ENCODE peak calls at places on chromosomes 16 and 17, in nine cellular contexts. R is tibial nerve, I is neural progenitor cell, K is keratinocyte, W is A549, F is heart left ventricle, Z is iPS DF 6.9, A is left ventricle myocardium inferior, B is GM23338. E is an unnamed sample. For H3K4me1, the result is how much of the 10 kb centered on the place peaks cover.

GRCh38 chr16:18852647-18853046 is 51.3 kb upstream of the ARL6IP1 start:
- DNase-seq in A (no peak), K (no peak), I (no peak), Z (no peak), R (no peak), B (no peak), F (no peak), W (no peak), E (no peak)

GRCh38 chr17:337866-338265 is 14.7 kb downstream of the RPH3AL start:
- DNase-seq in W (no peak), F (no peak), B (no peak), R (no peak), K (no peak), I (no peak), Z (no peak), A (no peak), E (no peak)

GRCh38 chr16:23838485-23839142 is 2.8 kb downstream of the PRKCB start:
- DNase-seq in A (no peak), Z (no peak), K (no peak), B (no peak), I (no peak), W (no peak), R (no peak), F (no peak), E (no peak)

GRCh38 chr16:81905277-81905676 is 106.0 kb downstream of the SDR42E1 start:
- DNase-seq in I (no peak), A (no peak), F (no peak), K (no peak), Z (no peak), W (no peak), R (no peak), B (peak), E (no peak)

GRCh38 chr16:13039526-13039925 is 138.1 kb downstream of the SHISA9 start:
- DNase-seq in A (no peak), K (no peak), W (no peak), B (no peak), F (no peak), R (no peak), I (no peak), Z (no peak), E (no peak)

GRCh38 chr17:6442775-6443174 is 1.5 kb upstream of the PIMREG start:
- DNase-seq in F (no peak), A (no peak), R (no peak), W (no peak), K (no peak), B (no peak), I (no peak), Z (no peak), E (no peak)

GRCh38 chr17:47707056-47707791 is 13.3 kb downstream of the TBKBP1 start:
- DNase-seq in Z (no peak), A (no peak), I (no peak), W (no peak), F (peak), B (no peak), R (no peak), K (no peak), E (no peak)

GRCh38 chr17:42843358-42843934 is 934 bp upstream of the AOC2 start:
- DNase-seq in B (peak), R (peak), I (peak), K (no peak), F (no peak), A (no peak), Z (no peak), W (peak), E (no peak)

GRCh38 chr16:15949210-15950166 is at the start of gene ABCC1:
- DNase-seq in R (no peak), B (peak), I (peak), W (peak), K (no peak), A (peak), Z (no peak), F (peak), E (peak)

GRCh38 chr17:48486557-48486956 is 44.3 kb downstream of the HOXB1 start:
- DNase-seq in W (peak), F (no peak), Z (no peak), B (no peak), R (no peak), K (peak), I (peak), A (no peak), E (peak)

GRCh38 chr16:528111-529011 is 849 bp downstream of the CAPN15 start:
- DNase-seq in K (no peak), F (no peak), I (peak), A (no peak), R (no peak), Z (no peak), B (peak), W (peak), E (no peak)

GRCh38 chr17:47785538-47786123 is 36.0 kb downstream of the OSBPL7 start:
- DNase-seq in R (no peak), I (peak), Z (no peak), W (no peak), B (peak), F (no peak), A (no peak), K (no peak), E (no peak)

GRCh38 chr16:85750021-85750826 is 672 bp downstream of the C16orf74 start:
- DNase-seq in W (no peak), B (peak), K (no peak), I (peak), A (peak), Z (no peak), R (no peak), F (peak), E (no peak)

GRCh38 chr16:35480361-35480760 is 2020.9 kb downstream of the TP53TG3F start:
- DNase-seq in F (no peak), I (no peak), A (no peak), B (no peak), K (no peak), Z (no peak), R (no peak), W (no peak), E (no peak)

GRCh38 chr17:68048996-68049395 is 13.5 kb downstream of the KPNA2 start:
- DNase-seq in F (no peak), R (no peak), W (peak), K (no peak), A (no peak), B (peak), Z (no peak), I (peak), E (no peak)

GRCh38 chr17:50533720-50534148 is 1.2 kb downstream of the EPN3 start:
- DNase-seq in R (peak), F (peak), B (peak), I (no peak), Z (no peak), K (no peak), W (no peak), A (peak), E (peak)

GRCh38 chr17:31457391-31458234 is 66.1 kb downstream of the RAB11FIP4 start:
- DNase-seq in A (no peak), I (no peak), Z (no peak), B (no peak), R (no peak), W (no peak), K (no peak), F (no peak), E (peak)

GRCh38 chr17:6701719-6702118 is 11.4 kb downstream of the SLC13A5 start:
- DNase-seq in K (no peak), A (no peak), Z (no peak), B (peak), R (no peak), F (no peak), W (peak), I (peak), E (no peak)

GRCh38 chr16:49674255-49674980 is 181.5 kb downstream of the ZNF423 start:
- DNase-seq in A (no peak), I (no peak), K (no peak), R (no peak), F (no peak), Z (no peak), W (peak), B (no peak), E (no peak)

GRCh38 chr17:9175700-9176467 is 154.6 kb downstream of the NTN1 start:
- DNase-seq in Z (no peak), R (no peak), A (no peak), B (no peak), K (no peak), W (no peak), F (no peak), I (no peak), E (no peak)

GRCh38 chr16:78303946-78304345 is 204.5 kb downstream of the WWOX start:
- DNase-seq in B (no peak), F (no peak), K (no peak), W (no peak), I (no peak), R (peak), Z (no peak), A (no peak), E (no peak)

GRCh38 chr17:71870546-71870862 is 250.3 kb upstream of the SOX9 start:
- DNase-seq in I (peak), A (no peak), Z (no peak), K (no peak), W (no peak), F (no peak), R (no peak), B (no peak), E (no peak)

GRCh38 chr16:74570412-74571301 is 36.3 kb downstream of the GLG1 start:
- DNase-seq in Z (no peak), B (no peak), R (no peak), W (no peak), K (no peak), F (no peak), I (no peak), A (no peak), E (no peak)

GRCh38 chr16:19284207-19284606 is 1.3 kb upstream of the CLEC19A start:
- DNase-seq in K (peak), W (peak), B (no peak), A (no peak), F (peak), Z (no peak), I (no peak), R (no peak), E (peak)

GRCh38 chr16:73083271-73083670 is 35.3 kb upstream of the ZFHX3 start:
- DNase-seq in W (no peak), Z (no peak), A (no peak), K (no peak), B (no peak), R (no peak), F (no peak), I (no peak), E (no peak)

GRCh38 chr16:75121949-75122568 is 5.5 kb upstream of the LDHD start:
- DNase-seq in A (no peak), W (no peak), R (no peak), Z (no peak), F (no peak), K (no peak), B (no peak), I (no peak), E (no peak)

GRCh38 chr17:65729207-65729606 is 167.8 kb upstream of the AXIN2 start:
- DNase-seq in B (no peak), W (no peak), R (no peak), K (no peak), F (no peak), A (no peak), Z (no peak), I (no peak), E (no peak)

GRCh38 chr17:39209317-39210092 is 9.4 kb downstream of the RPL19 start:
- DNase-seq in K (no peak), F (peak), B (peak), Z (no peak), A (peak), W (no peak), R (peak), I (peak), E (peak)

GRCh38 chr17:4354862-4355514 is 11.5 kb downstream of the UBE2G1 start:
- DNase-seq in F (no peak), Z (no peak), W (no peak), I (no peak), R (no peak), B (no peak), A (no peak), K (no peak), E (no peak)

GRCh38 chr17:69175812-69176517 is 34.3 kb upstream of the ABCA6 start:
- DNase-seq in Z (no peak), W (peak), I (no peak), R (no peak), F (no peak), B (no peak), A (no peak), K (peak), E (no peak)

GRCh38 chr16:15906439-15906838 is 18.0 kb upstream of the CEP20 start:
- DNase-seq in R (no peak), I (no peak), K (no peak), Z (no peak), F (no peak), A (no peak), B (no peak), W (no peak), E (no peak)

GRCh38 chr17:59505610-59506276 is 59.7 kb upstream of the DHX40 start:
- DNase-seq in W (no peak), R (no peak), Z (no peak), A (no peak), I (no peak), K (no peak), B (peak), F (no peak), E (no peak)

GRCh38 chr17:7703584-7704574 is 1.1 kb upstream of the EFNB3 start:
- DNase-seq in I (peak), B (peak), Z (no peak), K (no peak), W (peak), R (no peak), A (no peak), F (no peak), E (no peak)

GRCh38 chr17:82865274-82865673 is 25.5 kb upstream of the ZNF750 start:
- DNase-seq in W (no peak), Z (no peak), A (no peak), K (no peak), F (peak), R (no peak), I (no peak), B (no peak), E (no peak)

GRCh38 chr17:16922386-16923096 is 49.4 kb downstream of the TNFRSF13B start:
- DNase-seq in W (peak), I (no peak), F (no peak), K (no peak), Z (no peak), A (no peak), R (no peak), B (no peak), E (no peak)

GRCh38 chr17:19460695-19461094 is 49.7 kb downstream of the RNF112 start:
- DNase-seq in Z (no peak), W (no peak), K (no peak), R (no peak), F (no peak), I (no peak), A (no peak), B (peak), E (no peak)

GRCh38 chr17:1414001-1414574 is 14.1 kb upstream of the YWHAE start:
- DNase-seq in B (no peak), Z (no peak), F (no peak), I (no peak), W (no peak), A (no peak), K (no peak), R (no peak), E (no peak)

GRCh38 chr17:66275651-66276050 is 26.8 kb upstream of the PRKCA start:
- DNase-seq in W (peak), I (no peak), B (no peak), K (peak), R (no peak), A (no peak), F (no peak), Z (no peak), E (no peak)

DNA sequence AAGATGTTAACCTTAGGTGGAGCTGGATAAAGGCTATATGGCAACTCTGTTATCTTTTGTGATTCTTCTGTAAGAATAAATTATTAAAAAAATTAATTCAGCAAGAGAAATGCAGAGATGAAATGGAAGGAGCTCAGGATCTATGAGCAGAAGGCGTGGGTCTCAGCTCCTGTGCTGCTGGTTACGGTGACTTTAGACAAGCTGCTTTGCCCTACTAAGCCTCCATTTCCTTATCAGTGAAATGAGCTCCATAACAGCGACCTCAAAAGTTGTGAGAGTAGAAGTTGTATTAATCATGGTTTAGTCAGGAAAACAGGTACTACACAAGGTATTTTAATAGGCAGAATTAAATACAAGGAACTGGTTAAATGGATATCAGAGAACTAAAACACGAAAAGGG is 48.2 kb upstream of the FOXJ1 start:
- DNase-seq in W (no peak), I (no peak), K (no peak), A (no peak), Z (no peak), R (no peak), F (no peak), B (no peak), E (no peak)
- H3K4me1 ChIP-seq in W (under half), I (under half), K (under half), A (under half), Z (under half), R (under half), F (under half), B (under half), E (under half)

DNA sequence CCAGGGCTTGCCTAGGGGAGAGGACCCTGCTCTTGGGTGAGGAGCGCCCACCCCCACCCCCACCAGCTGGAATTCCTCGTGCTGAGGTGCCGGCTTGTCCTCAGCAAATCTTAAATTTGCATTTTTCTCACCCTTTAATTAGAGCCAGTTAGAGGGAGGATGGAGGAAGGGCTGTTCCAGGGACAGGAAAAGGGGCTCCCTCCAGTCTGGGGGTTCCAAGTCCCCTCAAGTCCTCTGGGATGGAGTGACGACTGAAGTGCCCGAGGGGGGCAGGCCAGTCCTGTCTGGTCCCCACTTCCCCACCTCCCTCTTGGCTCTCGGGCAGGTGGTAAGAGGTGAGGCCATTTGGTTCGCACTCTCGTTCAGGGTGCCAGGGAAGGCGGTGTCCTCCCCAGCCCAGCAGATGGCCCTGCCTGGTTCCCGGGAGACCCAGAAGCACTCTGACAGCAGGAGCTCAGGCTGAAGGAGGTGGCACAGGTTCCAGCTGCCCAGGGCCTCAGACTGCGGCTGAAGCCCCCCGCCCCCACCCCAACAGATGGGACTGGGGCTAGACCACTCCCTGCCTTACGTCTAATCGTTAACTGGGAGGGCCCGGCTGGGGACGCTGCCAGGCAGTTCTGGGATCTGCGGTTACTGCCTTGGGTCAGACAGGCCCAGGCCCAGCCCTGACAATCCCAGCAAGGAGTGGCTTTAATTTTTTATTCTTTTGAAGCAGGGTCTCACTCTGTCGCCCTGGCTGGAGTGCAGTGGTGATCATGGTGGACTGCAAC is 2.2 kb downstream of the RAB26 start:
- DNase-seq in F (no peak), Z (no peak), K (no peak), B (peak), W (peak), I (peak), R (no peak), A (no peak), E (no peak)
- H3K4me3 ChIP-seq in F (no peak), Z (no peak), K (no peak), B (peak), W (peak), I (peak), R (no peak), A (no peak), E (no peak)

DNA sequence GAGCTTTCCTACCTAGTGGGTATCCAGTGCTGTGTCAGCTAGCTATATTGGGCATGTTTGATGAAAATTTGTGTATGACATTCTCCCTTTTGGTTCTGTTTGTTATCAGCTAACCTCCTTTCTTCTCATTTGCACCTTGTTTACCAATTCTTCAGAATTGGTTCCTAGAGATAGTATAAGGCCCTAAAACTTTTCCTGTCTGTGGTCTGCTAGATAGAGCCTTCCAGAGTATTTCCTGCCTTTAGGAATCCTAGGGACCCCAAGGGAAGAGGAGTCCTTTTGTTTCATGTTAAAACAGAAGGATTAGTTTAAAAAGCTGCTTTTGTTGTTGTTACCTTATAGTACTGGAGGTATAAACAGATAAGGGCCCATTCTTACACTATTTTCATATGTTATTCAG is 11.5 kb downstream of the MAP3K3 start:
- DNase-seq in K (no peak), I (no peak), W (no peak), F (no peak), R (no peak), Z (no peak), A (no peak), B (peak), E (no peak)
- H3K27ac ChIP-seq in K (no peak), I (peak), W (no peak), F (no peak), R (peak), Z (no peak), A (peak), B (peak), E (peak)

DNA sequence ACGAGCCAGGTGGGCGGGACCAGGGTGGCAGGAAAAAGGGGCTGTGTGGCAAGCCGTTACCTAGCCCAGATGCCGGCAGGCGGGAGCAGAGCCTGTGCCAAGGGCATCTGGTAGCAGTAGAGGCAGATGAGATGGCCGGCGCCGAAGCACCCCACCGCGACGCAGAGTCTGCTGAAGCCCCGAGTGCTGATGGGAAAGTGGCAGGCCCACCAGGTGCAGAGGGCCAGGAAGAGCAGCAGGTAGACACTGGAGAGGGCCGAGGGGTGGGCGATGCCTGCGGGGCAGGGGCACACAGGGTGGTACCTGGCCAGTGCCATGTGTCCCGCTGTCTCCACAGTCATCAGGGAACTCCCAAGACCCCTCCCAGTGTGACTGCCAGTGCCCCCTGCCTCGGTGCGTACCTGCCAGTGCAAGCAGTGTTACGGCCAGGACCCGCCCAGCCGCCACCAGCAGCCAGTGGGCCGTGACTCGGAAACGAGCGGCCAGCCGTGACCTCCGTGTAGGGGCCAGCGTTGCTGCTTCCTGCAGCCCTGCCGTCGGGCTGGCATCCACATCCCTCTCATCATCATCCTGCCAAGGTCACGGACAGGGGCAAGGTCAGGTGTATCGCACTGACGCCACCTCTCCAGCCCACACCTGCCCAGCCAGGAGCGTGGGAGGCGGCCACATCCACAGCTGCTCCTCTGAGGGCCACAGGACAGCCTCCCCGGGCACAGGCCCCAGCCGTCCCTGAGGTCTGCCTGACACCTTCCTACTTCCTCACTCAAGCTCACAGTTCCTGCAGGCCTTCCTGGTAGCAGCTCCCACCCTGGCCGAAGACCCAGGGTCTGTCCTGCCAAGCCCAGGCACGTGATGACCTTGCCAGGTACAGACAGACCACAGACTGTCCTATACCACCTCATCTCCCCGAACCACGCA is 32.1 kb downstream of the CTU2 start:
- DNase-seq in A (no peak), W (no peak), F (no peak), Z (no peak), I (no peak), B (no peak), K (no peak), R (no peak), E (no peak)
- H3K4me1 ChIP-seq in A (under half), W (under half), F (under half), Z (under half), I (under half), B (under half), K (under half), R (under half), E (under half)

GRCh38 chr17:78734841-78735641 is 47.0 kb downstream of the CYTH1 start:
- DNase-seq in A (no peak), F (no peak), Z (no peak), W (no peak), B (no peak), R (no peak), I (no peak), K (no peak), E (no peak)
- H3K4me3 ChIP-seq in A (peak), F (peak), Z (no peak), W (peak), B (no peak), R (peak), I (no peak), K (peak), E (peak)

GRCh38 chr17:79034931-79035485 is 11.0 kb downstream of the C1QTNF1 start:
- DNase-seq in A (no peak), W (no peak), B (no peak), R (no peak), K (no peak), I (no peak), F (no peak), Z (no peak), E (no peak)
- H3K27ac ChIP-seq in A (peak), W (peak), B (no peak), R (peak), K (no peak), I (no peak), F (no peak), Z (no peak), E (no peak)

E was measured in psoas muscle.